ENCODE peak calls at places on chromosomes 1 and 21, in five cellular contexts. H, S, A, I and O are unnamed samples.

GRCh38 chr1:164440222-164440621 is 118.8 kb upstream of the PBX1 start:
- DNase-seq in I (peak; percentile 12), S (peak; percentile 8), A (no peak), H (no peak), O (peak; percentile 49)

GRCh38 chr1:117562581-117563491 is 43.0 kb upstream of the TENT5C start:
- DNase-seq in S (no peak), A (no peak), H (peak; percentile 52), I (no peak), O (no peak)

GRCh38 chr1:15709226-15709625 is 25.1 kb downstream of the PLEKHM2 start:
- DNase-seq in I (no peak), A (no peak), S (no peak), H (no peak), O (no peak)

GRCh38 chr1:16184557-16185303 is 27.7 kb downstream of the ARHGEF19 start:
- DNase-seq in H (no peak), I (no peak), S (no peak), A (no peak), O (no peak)

GRCh38 chr1:2348346-2349275 is 42.7 kb downstream of the MORN1 start:
- DNase-seq in S (no peak), A (no peak), I (no peak), H (no peak), O (no peak)

GRCh38 chr1:160407819-160408801 is 7.7 kb downstream of the VANGL2 start:
- DNase-seq in S (peak; percentile 82), I (no peak), H (peak; percentile 22), A (no peak), O (peak; percentile 46)

GRCh38 chr1:244836135-244836521 is 670 bp downstream of the COX20 start:
- DNase-seq in H (no peak), I (peak; percentile 35), A (no peak), S (peak; percentile 55), O (no peak)

GRCh38 chr21:38310619-38311018 is 53.8 kb downstream of the KCNJ15 start:
- DNase-seq in A (no peak), S (peak; percentile 93), H (no peak), I (peak; percentile 92), O (no peak)

GRCh38 chr21:36126166-36126565 is 8.7 kb upstream of the CBR3 start:
- DNase-seq in H (no peak), I (no peak), S (no peak), A (no peak), O (peak; percentile 15)

GRCh38 chr1:169108897-169109560 is 2.5 kb downstream of the ATP1B1 start:
- DNase-seq in S (peak; percentile 69), I (no peak), H (peak; percentile 66), A (no peak), O (no peak)

GRCh38 chr1:1433804-1434130 is 1.7 kb upstream of the VWA1 start:
- DNase-seq in H (no peak), A (peak; percentile 25), I (peak; percentile 46), S (peak; percentile 57), O (no peak)

GRCh38 chr21:41816583-41817165 is 49.8 kb upstream of the RIPK4 start:
- DNase-seq in S (peak; percentile 56), I (peak; percentile 55), H (peak; percentile 75), A (peak; percentile 42), O (peak; percentile 74)

GRCh38 chr1:231883382-231883781 is 256.8 kb downstream of the DISC1 start:
- DNase-seq in A (no peak), H (no peak), I (no peak), S (no peak), O (peak; percentile 69)

GRCh38 chr1:41507152-41507720 is 22.8 kb upstream of the EDN2 start:
- DNase-seq in H (no peak), A (no peak), S (no peak), I (no peak), O (no peak)

GRCh38 chr1:170634293-170634692 is 29.6 kb upstream of the PRRX1 start:
- DNase-seq in H (no peak), A (no peak), S (no peak), I (peak; percentile 55), O (no peak)

GRCh38 chr21:16773206-16773605 is 739.6 kb upstream of the CXADR start:
- DNase-seq in I (peak; percentile 60), A (no peak), H (no peak), S (no peak), O (no peak)

GRCh38 chr1:193569696-193570269 is 383.4 kb upstream of the B3GALT2 start:
- DNase-seq in A (no peak), H (no peak), I (peak; percentile 94), S (peak; percentile 92), O (no peak)

GRCh38 chr21:40466893-40467483 is 380.0 kb downstream of the DSCAM start:
- DNase-seq in S (peak; percentile 29), A (no peak), I (no peak), H (no peak), O (no peak)

GRCh38 chr1:42916839-42917495 is 41.7 kb downstream of the SLC2A1 start:
- DNase-seq in H (no peak), S (no peak), A (no peak), I (no peak), O (peak; percentile 33)

GRCh38 chr1:97500696-97501297 is 420.0 kb downstream of the DPYD start:
- DNase-seq in I (no peak), H (no peak), S (no peak), A (no peak), O (no peak)

GRCh38 chr21:37658994-37659458 is 257.2 kb downstream of the KCNJ6 start:
- DNase-seq in I (peak; percentile 77), H (no peak), A (no peak), S (peak; percentile 94), O (no peak)

GRCh38 chr1:66436378-66437135 is 97.4 kb upstream of the SGIP1 start:
- DNase-seq in S (peak; percentile 90), I (peak; percentile 88), H (no peak), A (peak; percentile 11), O (no peak)

GRCh38 chr21:33968082-33968997 is 52.7 kb upstream of the ATP5PO start:
- DNase-seq in I (peak; percentile 67), H (peak; percentile 15), A (no peak), S (peak; percentile 89), O (no peak)

GRCh38 chr1:42003433-42003832 is 84.7 kb upstream of the HIVEP3 start:
- DNase-seq in A (no peak), I (no peak), S (no peak), H (peak; percentile 33), O (no peak)

GRCh38 chr1:58457023-58457635 is 89.4 kb downstream of the OMA1 start:
- DNase-seq in S (peak; percentile 35), H (no peak), I (no peak), A (no peak), O (no peak)

GRCh38 chr1:26353976-26354820 is at the start of gene CRYBG2:
- DNase-seq in A (no peak), S (peak; percentile 38), H (peak; percentile 84), I (no peak), O (no peak)

GRCh38 chr1:234681990-234682389 is 72.0 kb upstream of the IRF2BP2 start:
- DNase-seq in H (no peak), I (no peak), S (no peak), A (no peak), O (no peak)

GRCh38 chr21:14306143-14306907 is 76.6 kb downstream of the HSPA13 start:
- DNase-seq in H (no peak), A (no peak), I (peak; percentile 6), S (no peak), O (no peak)

GRCh38 chr21:44423941-44424607 is 31.2 kb upstream of the LRRC3 start:
- DNase-seq in I (no peak), S (no peak), H (no peak), A (no peak), O (peak; percentile 29)

GRCh38 chr1:218917646-218918045 is 256.0 kb upstream of the LYPLAL1 start:
- DNase-seq in S (no peak), I (peak; percentile 25), A (no peak), H (no peak), O (no peak)

GRCh38 chr1:67675800-67676199 is 9.2 kb upstream of the GADD45A start:
- DNase-seq in I (peak; percentile 50), H (no peak), S (no peak), A (no peak), O (no peak)

GRCh38 chr1:151841141-151841540 is 1.5 kb upstream of the C2CD4D start:
- DNase-seq in A (no peak), H (no peak), S (peak; percentile 82), I (peak; percentile 78), O (no peak)

GRCh38 chr21:23245231-23245630 is 2247.0 kb downstream of the NCAM2 start:
- DNase-seq in I (no peak), H (no peak), A (no peak), S (no peak), O (no peak)

GRCh38 chr1:112714313-112715263 is 544 bp downstream of the PPM1J start:
- DNase-seq in A (no peak), S (no peak), I (no peak), H (no peak), O (peak; percentile 47)

GRCh38 chr1:40386311-40386778 is 12.8 kb downstream of the SMAP2 start:
- DNase-seq in S (no peak), I (no peak), H (no peak), A (no peak), O (no peak)